ENCODE peak calls at places on chromosomes 2 and 18, in ten cellular contexts. V is spleen; T is naive thymus-derived CD4-positive, alpha-beta T cell; K is mammary epithelial cell; X is ascending aorta; C is breast epithelium; F is colonic mucosa; P is CD8-positive, alpha-beta T cell; I is adrenal gland; O is psoas muscle. D is an unnamed sample.
A peak's percentile ranks its signal among the peaks of the same experiment; 100 is the strongest.

GRCh38 chr2:121828281-121828731 is 72.9 kb downstream of the TSN start:
- DNase-seq in V (no peak), T (no peak), K (peak; percentile 8), X (no peak), C (no peak), F (no peak), P (no peak), I (no peak), O (no peak), D (no peak)

GRCh38 chr18:39776766-39777165 is 2178.3 kb upstream of the PIK3C3 start:
- DNase-seq in V (no peak), T (no peak), K (no peak), X (no peak), C (no peak), F (no peak), P (no peak), I (no peak), O (no peak), D (no peak)

GRCh38 chr18:58180172-58180571 is 136.1 kb downstream of the NEDD4L start:
- DNase-seq in V (peak; percentile 71), T (no peak), K (no peak), X (no peak), C (no peak), F (no peak), P (no peak), I (no peak), O (no peak), D (no peak)

GRCh38 chr2:68282814-68283812 is 30.8 kb upstream of the PPP3R1 start:
- DNase-seq in V (no peak), T (peak; percentile 52), K (peak; percentile 31), X (no peak), C (no peak), F (no peak), P (no peak), I (no peak), O (no peak), D (no peak)

GRCh38 chr2:131034122-131035051 is 58.9 kb downstream of the FAM168B start:
- DNase-seq in V (peak; percentile 75), T (no peak), K (peak; percentile 19), X (peak; percentile 43), C (no peak), F (peak; percentile 18), P (no peak), I (no peak), O (no peak), D (no peak)

GRCh38 chr2:226671177-226671676 is 128.4 kb downstream of the IRS1 start:
- DNase-seq in V (no peak), T (no peak), K (no peak), X (no peak), C (no peak), F (no peak), P (no peak), I (no peak), O (no peak), D (no peak)

GRCh38 chr18:23143871-23144270 is 8.6 kb downstream of the CABLES1 start:
- DNase-seq in V (no peak), T (no peak), K (no peak), X (no peak), C (no peak), F (no peak), P (no peak), I (no peak), O (no peak), D (no peak)

GRCh38 chr2:11239718-11240462 is 84.6 kb downstream of the SLC66A3 start:
- DNase-seq in V (no peak), T (no peak), K (peak; percentile 57), X (no peak), C (no peak), F (no peak), P (no peak), I (no peak), O (no peak), D (no peak)

GRCh38 chr2:36492216-36492945 is 105.6 kb downstream of the FEZ2 start:
- DNase-seq in V (no peak), T (no peak), K (no peak), X (no peak), C (no peak), F (no peak), P (no peak), I (no peak), O (no peak), D (no peak)

GRCh38 chr2:229230215-229230614 is 40.9 kb downstream of the PID1 start:
- DNase-seq in V (no peak), T (no peak), K (no peak), X (no peak), C (no peak), F (no peak), P (no peak), I (no peak), O (no peak), D (no peak)

GRCh38 chr2:183866666-183867065 is 731.7 kb upstream of the ZNF804A start:
- DNase-seq in V (no peak), T (no peak), K (no peak), X (no peak), C (no peak), F (no peak), P (no peak), I (no peak), O (no peak), D (no peak)

GRCh38 chr2:175633227-175633626 is 368.8 kb downstream of the LNPK start:
- DNase-seq in V (no peak), T (no peak), K (no peak), X (no peak), C (no peak), F (peak; percentile 29), P (no peak), I (no peak), O (no peak), D (no peak)

GRCh38 chr18:57437782-57438668 is 2.9 kb downstream of the ONECUT2 start:
- DNase-seq in V (peak; percentile 81), T (no peak), K (peak; percentile 62), X (peak; percentile 60), C (no peak), F (peak; percentile 55), P (no peak), I (peak; percentile 42), O (no peak), D (peak; percentile 70)

GRCh38 chr2:217840522-217840921 is 162.3 kb downstream of the TNS1 start:
- DNase-seq in V (no peak), T (no peak), K (no peak), X (no peak), C (no peak), F (no peak), P (no peak), I (no peak), O (no peak), D (no peak)

GRCh38 chr2:86323273-86323672 is 14.2 kb downstream of the REEP1 start:
- DNase-seq in V (no peak), T (no peak), K (no peak), X (no peak), C (no peak), F (no peak), P (no peak), I (no peak), O (no peak), D (no peak)

GRCh38 chr2:232228332-232228731 is 150.2 kb upstream of the ALPP start:
- DNase-seq in V (no peak), T (no peak), K (peak; percentile 12), X (no peak), C (no peak), F (no peak), P (no peak), I (no peak), O (no peak), D (no peak)

GRCh38 chr2:76749858-76750257 is 772.3 kb downstream of the LRRTM4 start:
- DNase-seq in V (no peak), T (no peak), K (no peak), X (no peak), C (no peak), F (no peak), P (no peak), I (no peak), O (no peak), D (no peak)

GRCh38 chr18:69161383-69162028 is 239.2 kb upstream of the DOK6 start:
- DNase-seq in V (no peak), T (no peak), K (no peak), X (no peak), C (no peak), F (no peak), P (no peak), I (no peak), O (no peak), D (no peak)

GRCh38 chr2:79975791-79976565 is 328.6 kb downstream of the LRRTM1 start:
- DNase-seq in V (no peak), T (no peak), K (no peak), X (no peak), C (no peak), F (no peak), P (no peak), I (no peak), O (no peak), D (no peak)

GRCh38 chr2:144389151-144389929 is 130.6 kb downstream of the ZEB2 start:
- DNase-seq in V (no peak), T (no peak), K (peak; percentile 61), X (no peak), C (no peak), F (peak; percentile 37), P (no peak), I (no peak), O (no peak), D (no peak)
- H3K36me3 ChIP-seq in V (peaks cover 90% of the 10 kb centered on the region), T (no peaks in the 10 kb centered on the region), K (no peaks in the 10 kb centered on the region), X (peaks cover 13% of the 10 kb centered on the region), C (no peaks in the 10 kb centered on the region), F (no peaks in the 10 kb centered on the region), P (no peaks in the 10 kb centered on the region), I (peaks cover 36% of the 10 kb centered on the region), O (peaks cover 57% of the 10 kb centered on the region), D (no peaks in the 10 kb centered on the region)

DNA sequence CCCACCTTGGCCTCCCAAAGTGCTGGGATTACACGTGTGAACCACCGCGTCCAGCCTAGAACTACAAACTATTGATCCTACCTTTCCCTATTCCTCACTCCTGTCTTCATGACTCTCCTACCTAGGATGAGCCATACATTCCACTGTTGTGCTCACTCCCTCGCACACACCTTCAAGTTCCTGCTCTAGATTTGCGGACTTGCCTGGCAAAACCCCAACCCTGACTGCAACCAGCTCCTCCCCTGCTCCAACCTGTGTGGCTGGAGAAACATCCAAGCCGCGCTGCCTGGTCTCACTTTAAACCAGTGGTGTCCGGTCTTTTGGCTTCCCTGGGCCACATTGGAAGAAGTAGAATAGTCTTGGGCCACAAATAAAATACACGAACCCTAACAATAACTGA is 5.0 kb upstream of the DNPEP start:
- DNase-seq in V (no peak), T (no peak), K (peak; percentile 20), X (no peak), C (no peak), F (no peak), P (no peak), I (no peak), O (no peak), D (no peak)
- H3K27ac ChIP-seq in V (no peak overlapping the region), T (no peak overlapping the region), K (no peak overlapping the region), X (no peak overlapping the region), C (no peak overlapping the region), F (no peak overlapping the region), P (no peak overlapping the region), I (no peak overlapping the region), O (no peak overlapping the region), D (no peak overlapping the region)

GRCh38 chr2:73323551-73323950 is 30.2 kb upstream of the EGR4 start:
- DNase-seq in V (no peak), T (no peak), K (no peak), X (no peak), C (no peak), F (no peak), P (no peak), I (no peak), O (no peak), D (no peak)
- H3K27me3 ChIP-seq in V (peaks cover 59% of the 10 kb centered on the region), T (peaks cover 5% of the 10 kb centered on the region), K (peaks cover 20% of the 10 kb centered on the region), X (no peaks in the 10 kb centered on the region), C (peaks cover 15% of the 10 kb centered on the region), F (no peaks in the 10 kb centered on the region), P (peaks cover 3% of the 10 kb centered on the region), I (peaks cover 14% of the 10 kb centered on the region), O (peaks cover 21% of the 10 kb centered on the region), D (no peaks in the 10 kb centered on the region)

GRCh38 chr18:67510831-67511230 is 5.7 kb downstream of the DSEL start:
- DNase-seq in V (no peak), T (no peak), K (no peak), X (no peak), C (no peak), F (no peak), P (no peak), I (no peak), O (no peak), D (no peak)
- H3K36me3 ChIP-seq in V (no peaks in the 10 kb centered on the region), T (no peaks in the 10 kb centered on the region), K (no peaks in the 10 kb centered on the region), X (peaks cover 10% of the 10 kb centered on the region), C (no peaks in the 10 kb centered on the region), F (no peaks in the 10 kb centered on the region), P (no peaks in the 10 kb centered on the region), I (no peaks in the 10 kb centered on the region), O (no peaks in the 10 kb centered on the region), D (no peaks in the 10 kb centered on the region)

D was measured in Peyer's patch.